ENCODE peak calls at places on chromosome 20, in eight cellular contexts. O is hypothalamus; G is IMR-90; T is activated naive CD4-positive, alpha-beta T cell; F is fibroblast of lung; Q is astrocyte; U is RPMI8226; V is H7. S is an unnamed sample.

GRCh38 chr20:63697357-63697867 is 960 bp downstream of the TNFRSF6B start:
- DNase-seq in O (no peak), G (no peak), T (no peak), F (no peak), Q (no peak), U (no peak), V (peak), S (no peak)

GRCh38 chr20:57129303-57129702 is 137.1 kb downstream of the BMP7 start:
- DNase-seq in O (no peak), G (no peak), T (no peak), F (no peak), Q (no peak), U (no peak), V (no peak), S (no peak)

GRCh38 chr20:41408131-41408789 is 41.6 kb upstream of the EMILIN3 start:
- DNase-seq in O (no peak), G (no peak), T (no peak), F (no peak), Q (no peak), U (no peak), V (no peak), S (no peak)

GRCh38 chr20:50121858-50122271 is 8.9 kb upstream of the UBE2V1 start:
- DNase-seq in O (no peak), G (peak), T (no peak), F (no peak), Q (peak), U (no peak), V (peak), S (no peak)

GRCh38 chr20:47818996-47819609 is 33.8 kb upstream of the SULF2 start:
- DNase-seq in O (no peak), G (no peak), T (no peak), F (no peak), Q (no peak), U (no peak), V (peak), S (no peak)

GRCh38 chr20:37218431-37218830 is 39.1 kb upstream of the MROH8 start:
- DNase-seq in O (no peak), G (no peak), T (no peak), F (no peak), Q (no peak), U (no peak), V (no peak), S (no peak)

GRCh38 chr20:56815796-56816195 is 186.7 kb downstream of the TFAP2C start:
- DNase-seq in O (no peak), G (no peak), T (no peak), F (no peak), Q (no peak), U (no peak), V (no peak), S (no peak)

GRCh38 chr20:23311932-23312331 is 38.7 kb upstream of the NXT1 start:
- DNase-seq in O (no peak), G (no peak), T (no peak), F (no peak), Q (no peak), U (no peak), V (no peak), S (no peak)

GRCh38 chr20:62617711-62618483 is 24.4 kb upstream of the SLCO4A1 start:
- DNase-seq in O (no peak), G (no peak), T (no peak), F (no peak), Q (no peak), U (peak), V (no peak), S (no peak)

GRCh38 chr20:38581013-38581412 is at the start of gene ADIG:
- DNase-seq in O (peak), G (no peak), T (no peak), F (no peak), Q (no peak), U (no peak), V (no peak), S (no peak)

GRCh38 chr20:39269031-39269461 is 306.9 kb downstream of the DHX35 start:
- DNase-seq in O (peak), G (peak), T (no peak), F (peak), Q (no peak), U (peak), V (peak), S (no peak)

GRCh38 chr20:62854121-62854520 is 7.5 kb downstream of the TCFL5 start:
- DNase-seq in O (no peak), G (no peak), T (no peak), F (no peak), Q (no peak), U (no peak), V (no peak), S (no peak)

GRCh38 chr20:51132286-51132810 is 109.4 kb upstream of the KCNG1 start:
- DNase-seq in O (no peak), G (peak), T (no peak), F (no peak), Q (no peak), U (no peak), V (no peak), S (no peak)

GRCh38 chr20:24960302-24960801 is 11.3 kb downstream of the CST7 start:
- DNase-seq in O (no peak), G (no peak), T (no peak), F (no peak), Q (no peak), U (no peak), V (no peak), S (no peak)